ENCODE peak calls at places on chromosomes 11 and 22, in four cellular contexts. O, S, F and T are unnamed samples.
A peak's percentile ranks its signal among the peaks of the same experiment; 100 is the strongest.

GRCh38 chr11:66875376-66875775 is 18.5 kb downstream of the LRFN4 start:
- DNase-seq in O (no peak), S (no peak), F (no peak), T (no peak)

GRCh38 chr22:22508274-22509176 is at the start of gene ZNF280B:
- DNase-seq in O (peak; percentile 90), S (peak; percentile 68), F (peak; percentile 85), T (peak; percentile 66)

GRCh38 chr22:36619797-36620390 is 83.7 kb downstream of the CACNG2 start:
- DNase-seq in O (no peak), S (no peak), F (no peak), T (no peak)

GRCh38 chr11:62141111-62142042 is 17.6 kb downstream of the INCENP start:
- DNase-seq in O (peak; percentile 15), S (no peak), F (no peak), T (no peak)

GRCh38 chr22:37355174-37355573 is 72.1 kb downstream of the ELFN2 start:
- DNase-seq in O (no peak), S (no peak), F (no peak), T (no peak)

GRCh38 chr11:60121259-60121658 is 32.8 kb downstream of the MS4A2 start:
- DNase-seq in O (peak; percentile 37), S (no peak), F (no peak), T (no peak)

GRCh38 chr11:75762885-75763284 is 5.7 kb upstream of the DGAT2 start:
- DNase-seq in O (no peak), S (no peak), F (peak; percentile 69), T (no peak)

GRCh38 chr11:134644489-134645456 is 232.7 kb upstream of the B3GAT1 start:
- DNase-seq in O (no peak), S (no peak), F (no peak), T (no peak)

GRCh38 chr11:118929496-118930151 is 3.9 kb upstream of the BCL9L start:
- DNase-seq in O (peak; percentile 93), S (peak; percentile 87), F (peak; percentile 89), T (peak; percentile 84)

GRCh38 chr11:128520206-128520885 is 67.0 kb downstream of the ETS1 start:
- DNase-seq in O (no peak), S (no peak), F (no peak), T (no peak)